ENCODE peak calls at places on chromosomes 12 and 14, in nine cellular contexts. One of them, this sample, is unnamed.

GRCh38 chr14:53751650-53752049 is 205.0 kb downstream of the BMP4 start:
- DNase-seq in brain microvascular endothelial cell: no peak
- DNase-seq in endodermal cell: no peak
- DNase-seq in GM06990: no peak
- DNase-seq in cardiac muscle cell: no peak
- DNase-seq in K562: no peak
- DNase-seq in ovary: no peak
- DNase-seq in AG04450: no peak
- DNase-seq in CD8-positive, alpha-beta T cell: no peak
- DNase-seq in this sample: no peak

GRCh38 chr14:48665077-48665784 is 920.9 kb downstream of the RPS29 start:
- DNase-seq in endodermal cell: no peak
- DNase-seq in AG04450: no peak
- DNase-seq in K562: no peak
- DNase-seq in CD8-positive, alpha-beta T cell: no peak
- DNase-seq in cardiac muscle cell: no peak
- DNase-seq in brain microvascular endothelial cell: peak; percentile 16
- DNase-seq in ovary: no peak
- DNase-seq in GM06990: no peak
- DNase-seq in this sample: no peak

GRCh38 chr14:88129306-88130056 is 124.5 kb downstream of the GPR65 start:
- DNase-seq in GM06990: no peak
- DNase-seq in K562: no peak
- DNase-seq in CD8-positive, alpha-beta T cell: no peak
- DNase-seq in brain microvascular endothelial cell: peak; percentile 35
- DNase-seq in ovary: no peak
- DNase-seq in cardiac muscle cell: peak; percentile 10
- DNase-seq in AG04450: no peak
- DNase-seq in endodermal cell: no peak
- DNase-seq in this sample: peak; percentile 55

GRCh38 chr14:29649170-29649569 is 278.5 kb downstream of the PRKD1 start:
- DNase-seq in brain microvascular endothelial cell: no peak
- DNase-seq in cardiac muscle cell: no peak
- DNase-seq in ovary: no peak
- DNase-seq in endodermal cell: no peak
- DNase-seq in AG04450: no peak
- DNase-seq in CD8-positive, alpha-beta T cell: no peak
- DNase-seq in GM06990: no peak
- DNase-seq in K562: no peak
- DNase-seq in this sample: no peak

GRCh38 chr14:28771168-28771567 is 4.6 kb downstream of the FOXG1 start:
- DNase-seq in endodermal cell: no peak
- DNase-seq in K562: no peak
- DNase-seq in ovary: no peak
- DNase-seq in cardiac muscle cell: no peak
- DNase-seq in CD8-positive, alpha-beta T cell: no peak
- DNase-seq in GM06990: no peak
- DNase-seq in brain microvascular endothelial cell: no peak
- DNase-seq in AG04450: no peak
- DNase-seq in this sample: no peak

GRCh38 chr12:25135531-25136154 is 59.3 kb downstream of the DNAI7 start:
- DNase-seq in cardiac muscle cell: no peak
- DNase-seq in GM06990: no peak
- DNase-seq in CD8-positive, alpha-beta T cell: no peak
- DNase-seq in AG04450: no peak
- DNase-seq in brain microvascular endothelial cell: no peak
- DNase-seq in endodermal cell: peak; percentile 95
- DNase-seq in K562: no peak
- DNase-seq in ovary: no peak
- DNase-seq in this sample: no peak

GRCh38 chr12:53638057-53638456 is 11.9 kb upstream of the ATF7 start:
- DNase-seq in endodermal cell: peak; percentile 17
- DNase-seq in CD8-positive, alpha-beta T cell: no peak
- DNase-seq in K562: no peak
- DNase-seq in brain microvascular endothelial cell: no peak
- DNase-seq in ovary: no peak
- DNase-seq in GM06990: no peak
- DNase-seq in cardiac muscle cell: no peak
- DNase-seq in AG04450: no peak
- DNase-seq in this sample: no peak

GRCh38 chr12:70744133-70744532 is 106.9 kb upstream of the PTPRB start:
- DNase-seq in endodermal cell: no peak
- DNase-seq in brain microvascular endothelial cell: no peak
- DNase-seq in K562: no peak
- DNase-seq in CD8-positive, alpha-beta T cell: no peak
- DNase-seq in ovary: no peak
- DNase-seq in GM06990: no peak
- DNase-seq in AG04450: no peak
- DNase-seq in cardiac muscle cell: no peak
- DNase-seq in this sample: no peak

GRCh38 chr14:50762001-50762930 is 68.7 kb downstream of the NIN start:
- DNase-seq in GM06990: peak; percentile 49
- DNase-seq in cardiac muscle cell: no peak
- DNase-seq in brain microvascular endothelial cell: peak; percentile 89
- DNase-seq in K562: no peak
- DNase-seq in ovary: no peak
- DNase-seq in CD8-positive, alpha-beta T cell: no peak
- DNase-seq in endodermal cell: no peak
- DNase-seq in AG04450: peak; percentile 38
- DNase-seq in this sample: no peak

GRCh38 chr14:20436363-20436755 is 393 bp upstream of the KLHL33 start:
- DNase-seq in GM06990: no peak
- DNase-seq in AG04450: no peak
- DNase-seq in endodermal cell: no peak
- DNase-seq in K562: no peak
- DNase-seq in cardiac muscle cell: no peak
- DNase-seq in CD8-positive, alpha-beta T cell: no peak
- DNase-seq in ovary: no peak
- DNase-seq in brain microvascular endothelial cell: peak; percentile 82
- DNase-seq in this sample: no peak

GRCh38 chr14:94867209-94867608 is 97.3 kb upstream of the GSC start:
- DNase-seq in CD8-positive, alpha-beta T cell: no peak
- DNase-seq in endodermal cell: no peak
- DNase-seq in AG04450: no peak
- DNase-seq in ovary: no peak
- DNase-seq in brain microvascular endothelial cell: no peak
- DNase-seq in cardiac muscle cell: no peak
- DNase-seq in K562: no peak
- DNase-seq in GM06990: no peak
- DNase-seq in this sample: no peak

GRCh38 chr14:32913725-32914124 is 25.0 kb upstream of the NPAS3 start:
- DNase-seq in endodermal cell: no peak
- DNase-seq in ovary: no peak
- DNase-seq in brain microvascular endothelial cell: peak; percentile 63
- DNase-seq in cardiac muscle cell: peak; percentile 12
- DNase-seq in CD8-positive, alpha-beta T cell: no peak
- DNase-seq in K562: no peak
- DNase-seq in AG04450: no peak
- DNase-seq in GM06990: no peak
- DNase-seq in this sample: no peak

GRCh38 chr14:23177181-23177580 is 6.3 kb downstream of the SLC7A8 start:
- DNase-seq in cardiac muscle cell: no peak
- DNase-seq in ovary: no peak
- DNase-seq in endodermal cell: peak; percentile 13
- DNase-seq in K562: no peak
- DNase-seq in GM06990: no peak
- DNase-seq in CD8-positive, alpha-beta T cell: no peak
- DNase-seq in brain microvascular endothelial cell: no peak
- DNase-seq in AG04450: no peak
- DNase-seq in this sample: no peak

GRCh38 chr12:6884539-6884938 is 11.4 kb upstream of the SPSB2 start:
- DNase-seq in brain microvascular endothelial cell: no peak
- DNase-seq in cardiac muscle cell: no peak
- DNase-seq in CD8-positive, alpha-beta T cell: no peak
- DNase-seq in AG04450: no peak
- DNase-seq in K562: no peak
- DNase-seq in endodermal cell: no peak
- DNase-seq in GM06990: no peak
- DNase-seq in ovary: no peak
- DNase-seq in this sample: no peak

GRCh38 chr12:6883252-6883651 is 10.1 kb upstream of the SPSB2 start:
- DNase-seq in ovary: no peak
- DNase-seq in brain microvascular endothelial cell: no peak
- DNase-seq in AG04450: no peak
- DNase-seq in CD8-positive, alpha-beta T cell: no peak
- DNase-seq in K562: no peak
- DNase-seq in GM06990: no peak
- DNase-seq in cardiac muscle cell: no peak
- DNase-seq in endodermal cell: no peak
- DNase-seq in this sample: no peak

GRCh38 chr12:6887460-6887859 is 14.4 kb upstream of the SPSB2 start:
- DNase-seq in CD8-positive, alpha-beta T cell: no peak
- DNase-seq in endodermal cell: no peak
- DNase-seq in cardiac muscle cell: no peak
- DNase-seq in K562: no peak
- DNase-seq in AG04450: no peak
- DNase-seq in brain microvascular endothelial cell: no peak
- DNase-seq in ovary: no peak
- DNase-seq in GM06990: no peak
- DNase-seq in this sample: no peak

GRCh38 chr12:6888360-6888759 is 15.3 kb upstream of the SPSB2 start:
- DNase-seq in endodermal cell: no peak
- DNase-seq in CD8-positive, alpha-beta T cell: no peak
- DNase-seq in cardiac muscle cell: no peak
- DNase-seq in AG04450: no peak
- DNase-seq in K562: no peak
- DNase-seq in brain microvascular endothelial cell: no peak
- DNase-seq in ovary: no peak
- DNase-seq in GM06990: no peak
- DNase-seq in this sample: no peak

GRCh38 chr12:6883683-6884082 is 10.6 kb upstream of the SPSB2 start:
- DNase-seq in GM06990: no peak
- DNase-seq in cardiac muscle cell: no peak
- DNase-seq in AG04450: no peak
- DNase-seq in K562: no peak
- DNase-seq in brain microvascular endothelial cell: no peak
- DNase-seq in CD8-positive, alpha-beta T cell: no peak
- DNase-seq in ovary: no peak
- DNase-seq in endodermal cell: no peak
- DNase-seq in this sample: no peak
- H3K27me3 ChIP-seq in GM06990: no peaks in the 10 kb centered on the region
- H3K27me3 ChIP-seq in cardiac muscle cell: no peaks in the 10 kb centered on the region
- H3K27me3 ChIP-seq in AG04450: no peaks in the 10 kb centered on the region
- H3K27me3 ChIP-seq in K562: no peaks in the 10 kb centered on the region
- H3K27me3 ChIP-seq in brain microvascular endothelial cell: no peaks in the 10 kb centered on the region
- H3K27me3 ChIP-seq in CD8-positive, alpha-beta T cell: no peaks in the 10 kb centered on the region
- H3K27me3 ChIP-seq in ovary: no peaks in the 10 kb centered on the region
- H3K27me3 ChIP-seq in endodermal cell: no peaks in the 10 kb centered on the region
- H3K27me3 ChIP-seq in this sample: no peaks in the 10 kb centered on the region

DNA sequence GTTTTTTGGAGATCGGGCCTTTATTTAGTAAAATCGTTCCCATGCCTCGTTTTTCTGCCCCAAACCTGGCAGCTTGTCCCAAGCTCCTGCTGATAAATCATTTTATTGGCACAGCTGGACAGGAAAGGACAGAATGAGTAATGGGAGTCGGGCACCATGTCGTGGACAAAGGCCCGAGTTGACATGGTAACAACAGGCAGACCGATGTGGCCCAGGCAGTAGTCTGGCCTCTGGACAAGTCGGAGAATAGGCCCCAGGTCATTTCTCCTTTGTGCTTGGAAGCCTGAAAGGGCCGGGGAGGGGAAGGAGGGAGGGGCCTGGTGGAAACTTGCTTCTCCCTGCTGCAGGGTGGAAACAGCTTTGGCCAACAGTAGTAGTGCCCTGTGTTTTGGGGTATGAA is 234.9 kb downstream of the SUDS3 start:
- DNase-seq in endodermal cell: no peak
- DNase-seq in K562: no peak
- DNase-seq in ovary: no peak
- DNase-seq in cardiac muscle cell: no peak
- DNase-seq in brain microvascular endothelial cell: no peak
- DNase-seq in GM06990: no peak
- DNase-seq in AG04450: no peak
- DNase-seq in CD8-positive, alpha-beta T cell: no peak
- DNase-seq in this sample: no peak
- TF ChIP-seq CTCF in endodermal cell: no peak
- TF ChIP-seq CTCF in K562: no peak
- TF ChIP-seq CTCF in ovary: no peak
- TF ChIP-seq CTCF in cardiac muscle cell: no peak
- TF ChIP-seq CTCF in brain microvascular endothelial cell: no peak
- TF ChIP-seq CTCF in GM06990: no peak
- TF ChIP-seq CTCF in AG04450: no peak
- TF ChIP-seq CTCF in CD8-positive, alpha-beta T cell: no peak
- TF ChIP-seq CTCF in this sample: no peak

GRCh38 chr12:20885116-20885515 is 74.6 kb downstream of the SLCO1B3 start:
- DNase-seq in brain microvascular endothelial cell: no peak
- DNase-seq in CD8-positive, alpha-beta T cell: no peak
- DNase-seq in cardiac muscle cell: no peak
- DNase-seq in K562: no peak
- DNase-seq in GM06990: no peak
- DNase-seq in endodermal cell: no peak
- DNase-seq in AG04450: no peak
- DNase-seq in ovary: no peak
- DNase-seq in this sample: no peak

GRCh38 chr12:20883288-20883687 is 72.8 kb downstream of the SLCO1B3 start:
- DNase-seq in K562: no peak
- DNase-seq in CD8-positive, alpha-beta T cell: no peak
- DNase-seq in cardiac muscle cell: no peak
- DNase-seq in endodermal cell: no peak
- DNase-seq in AG04450: no peak
- DNase-seq in GM06990: no peak
- DNase-seq in ovary: no peak
- DNase-seq in brain microvascular endothelial cell: peak; percentile 86
- DNase-seq in this sample: no peak

DNA sequence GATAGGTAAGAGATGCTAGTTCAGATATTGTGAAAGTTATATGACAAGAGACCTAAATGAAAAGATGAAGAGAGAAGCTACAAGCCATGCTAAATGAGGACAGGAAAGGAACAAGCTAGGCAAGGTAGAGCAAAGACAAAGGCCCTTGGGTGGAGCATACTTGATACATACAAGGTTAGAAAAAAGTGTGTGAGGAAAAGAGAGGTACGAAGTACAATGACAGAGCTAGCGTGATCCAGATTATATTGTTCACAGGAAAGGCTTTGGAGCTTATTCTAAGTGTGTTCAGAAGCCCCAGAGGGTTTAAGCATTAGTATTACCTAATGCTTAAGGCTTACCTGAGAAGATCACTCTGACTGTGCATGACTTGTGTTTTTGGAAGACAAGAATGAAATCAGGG is 75.0 kb downstream of the SLCO1B3 start:
- DNase-seq in ovary: no peak
- DNase-seq in cardiac muscle cell: no peak
- DNase-seq in brain microvascular endothelial cell: no peak
- DNase-seq in endodermal cell: no peak
- DNase-seq in GM06990: no peak
- DNase-seq in AG04450: no peak
- DNase-seq in K562: no peak
- DNase-seq in CD8-positive, alpha-beta T cell: no peak
- DNase-seq in this sample: no peak
- H3K27me3 ChIP-seq in ovary: no peaks in the 10 kb centered on the region
- H3K27me3 ChIP-seq in cardiac muscle cell: no peaks in the 10 kb centered on the region
- H3K27me3 ChIP-seq in brain microvascular endothelial cell: no peaks in the 10 kb centered on the region
- H3K27me3 ChIP-seq in endodermal cell: no peaks in the 10 kb centered on the region
- H3K27me3 ChIP-seq in GM06990: no peaks in the 10 kb centered on the region
- H3K27me3 ChIP-seq in AG04450: no peaks in the 10 kb centered on the region
- H3K27me3 ChIP-seq in K562: no peaks in the 10 kb centered on the region
- H3K27me3 ChIP-seq in CD8-positive, alpha-beta T cell: no peaks in the 10 kb centered on the region
- H3K27me3 ChIP-seq in this sample: no peaks in the 10 kb centered on the region

DNA sequence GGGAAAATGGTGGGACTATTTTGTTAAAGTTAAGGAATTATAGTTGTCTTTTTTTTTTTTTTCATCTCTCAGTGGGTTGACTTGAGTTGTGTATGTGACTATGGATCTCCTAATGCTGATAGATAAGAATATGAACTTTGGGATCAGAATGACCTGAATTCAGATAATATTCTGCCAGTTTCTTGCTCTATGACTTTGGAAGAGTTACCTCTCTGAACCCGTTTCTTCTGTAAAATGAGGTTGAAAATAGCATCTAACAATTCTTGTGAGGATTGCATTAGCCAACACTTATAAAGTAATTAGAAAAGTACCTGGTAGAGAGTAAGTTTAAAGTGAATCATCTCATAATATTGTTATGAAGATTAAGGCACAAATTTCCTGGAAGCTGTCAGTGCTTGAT is 18.4 kb downstream of the EID3 start:
- DNase-seq in GM06990: no peak
- DNase-seq in brain microvascular endothelial cell: no peak
- DNase-seq in AG04450: no peak
- DNase-seq in cardiac muscle cell: no peak
- DNase-seq in endodermal cell: no peak
- DNase-seq in CD8-positive, alpha-beta T cell: no peak
- DNase-seq in ovary: no peak
- DNase-seq in K562: no peak
- DNase-seq in this sample: no peak
- TF ChIP-seq CTCF in GM06990: no peak
- TF ChIP-seq CTCF in brain microvascular endothelial cell: no peak
- TF ChIP-seq CTCF in AG04450: no peak
- TF ChIP-seq CTCF in cardiac muscle cell: no peak
- TF ChIP-seq CTCF in endodermal cell: no peak
- TF ChIP-seq CTCF in CD8-positive, alpha-beta T cell: no peak
- TF ChIP-seq CTCF in ovary: no peak
- TF ChIP-seq CTCF in K562: no peak
- TF ChIP-seq CTCF in this sample: no peak